ENCODE peak calls at places on chromosomes 5 and 9, in seven cellular contexts. One of them, this sample, is unnamed.

GRCh38 chr9:15837079-15837679 is 284.3 kb downstream of the CCDC171 start:
- DNase-seq in Panc1: no peak
- DNase-seq in lung: no peak
- DNase-seq in Karpas-422: peak; percentile 77
- DNase-seq in coronary artery: no peak
- DNase-seq in transverse colon: no peak
- DNase-seq in HL-60: no peak
- DNase-seq in this sample: no peak

GRCh38 chr9:123049589-123050222 is 16.2 kb downstream of the GPR21 start:
- DNase-seq in transverse colon: peak; percentile 38
- DNase-seq in lung: peak; percentile 35
- DNase-seq in Panc1: no peak
- DNase-seq in coronary artery: no peak
- DNase-seq in HL-60: no peak
- DNase-seq in Karpas-422: no peak
- DNase-seq in this sample: no peak

GRCh38 chr5:96961053-96961452 is 25.2 kb downstream of the LNPEP start:
- DNase-seq in transverse colon: no peak
- DNase-seq in Karpas-422: peak; percentile 72
- DNase-seq in lung: no peak
- DNase-seq in HL-60: no peak
- DNase-seq in coronary artery: no peak
- DNase-seq in Panc1: no peak
- DNase-seq in this sample: no peak

GRCh38 chr5:9188131-9188530 is 357.7 kb downstream of the SEMA5A start:
- DNase-seq in transverse colon: no peak
- DNase-seq in coronary artery: no peak
- DNase-seq in HL-60: no peak
- DNase-seq in lung: no peak
- DNase-seq in Panc1: no peak
- DNase-seq in Karpas-422: no peak
- DNase-seq in this sample: no peak

GRCh38 chr9:135522931-135523330 is 1.7 kb downstream of the LCN1 start:
- DNase-seq in HL-60: no peak
- DNase-seq in Karpas-422: no peak
- DNase-seq in coronary artery: peak; percentile 47
- DNase-seq in transverse colon: no peak
- DNase-seq in lung: no peak
- DNase-seq in Panc1: no peak
- DNase-seq in this sample: no peak

GRCh38 chr5:129204525-129204924 is 110.0 kb downstream of the ISOC1 start:
- DNase-seq in Karpas-422: peak; percentile 33
- DNase-seq in coronary artery: no peak
- DNase-seq in transverse colon: no peak
- DNase-seq in lung: no peak
- DNase-seq in HL-60: no peak
- DNase-seq in Panc1: no peak
- DNase-seq in this sample: no peak

GRCh38 chr9:8284835-8285234 is 485.3 kb upstream of the DMAC1 start:
- DNase-seq in transverse colon: no peak
- DNase-seq in Panc1: no peak
- DNase-seq in Karpas-422: no peak
- DNase-seq in lung: no peak
- DNase-seq in HL-60: no peak
- DNase-seq in coronary artery: no peak
- DNase-seq in this sample: no peak

GRCh38 chr5:1040571-1040970 is 32.0 kb downstream of the NKD2 start:
- DNase-seq in HL-60: no peak
- DNase-seq in Karpas-422: no peak
- DNase-seq in transverse colon: no peak
- DNase-seq in Panc1: no peak
- DNase-seq in coronary artery: no peak
- DNase-seq in lung: no peak
- DNase-seq in this sample: no peak

GRCh38 chr5:42819745-42820144 is 8.1 kb upstream of the SELENOP start:
- DNase-seq in HL-60: no peak
- DNase-seq in transverse colon: no peak
- DNase-seq in coronary artery: no peak
- DNase-seq in Panc1: no peak
- DNase-seq in Karpas-422: no peak
- DNase-seq in lung: no peak
- DNase-seq in this sample: no peak

GRCh38 chr9:132787748-132788159 is 90.3 kb downstream of the AK8 start:
- DNase-seq in transverse colon: no peak
- DNase-seq in lung: no peak
- DNase-seq in Panc1: no peak
- DNase-seq in coronary artery: no peak
- DNase-seq in HL-60: no peak
- DNase-seq in Karpas-422: no peak
- DNase-seq in this sample: no peak

GRCh38 chr5:36878421-36879088 is 2.0 kb downstream of the NIPBL start:
- DNase-seq in transverse colon: no peak
- DNase-seq in Panc1: no peak
- DNase-seq in coronary artery: no peak
- DNase-seq in lung: no peak
- DNase-seq in HL-60: no peak
- DNase-seq in Karpas-422: peak; percentile 42
- DNase-seq in this sample: no peak

GRCh38 chr9:23672121-23672520 is 153.9 kb downstream of the ELAVL2 start:
- DNase-seq in Panc1: no peak
- DNase-seq in HL-60: no peak
- DNase-seq in transverse colon: no peak
- DNase-seq in Karpas-422: no peak
- DNase-seq in coronary artery: no peak
- DNase-seq in lung: no peak
- DNase-seq in this sample: no peak

GRCh38 chr5:57581222-57581621 is 98.6 kb upstream of the ACTBL2 start:
- DNase-seq in HL-60: no peak
- DNase-seq in coronary artery: no peak
- DNase-seq in lung: no peak
- DNase-seq in Panc1: no peak
- DNase-seq in transverse colon: no peak
- DNase-seq in Karpas-422: no peak
- DNase-seq in this sample: no peak

GRCh38 chr9:92709240-92709639 is 39.3 kb upstream of the IPPK start:
- DNase-seq in HL-60: no peak
- DNase-seq in coronary artery: no peak
- DNase-seq in lung: no peak
- DNase-seq in Karpas-422: no peak
- DNase-seq in Panc1: no peak
- DNase-seq in transverse colon: no peak
- DNase-seq in this sample: no peak

DNA sequence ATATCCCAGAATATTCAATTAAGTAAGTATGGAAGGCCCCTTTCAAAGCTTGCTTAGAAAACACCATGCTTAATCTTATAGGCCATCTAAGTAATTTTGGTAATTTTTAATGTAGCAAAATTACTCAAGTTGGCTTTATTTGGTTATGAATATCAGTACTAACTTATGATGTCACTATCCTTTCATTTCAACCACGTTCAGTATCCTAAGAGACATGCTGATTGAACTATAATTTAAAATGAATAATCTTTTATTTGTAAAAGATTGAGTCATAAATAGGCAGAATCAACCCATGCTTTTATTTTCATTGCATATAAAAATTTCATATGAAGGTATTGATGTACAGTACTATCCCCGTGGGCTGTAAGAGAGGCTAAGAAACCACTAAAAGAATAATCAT is 386.9 kb downstream of the RAB3C start:
- DNase-seq in coronary artery: no peak
- DNase-seq in lung: no peak
- DNase-seq in Panc1: no peak
- DNase-seq in transverse colon: no peak
- DNase-seq in Karpas-422: no peak
- DNase-seq in HL-60: no peak
- DNase-seq in this sample: no peak
- H3K27ac ChIP-seq in coronary artery: no peak overlapping the region
- H3K27ac ChIP-seq in lung: no peak overlapping the region
- H3K27ac ChIP-seq in Panc1: no peak overlapping the region
- H3K27ac ChIP-seq in transverse colon: no peak overlapping the region
- H3K27ac ChIP-seq in Karpas-422: no peak overlapping the region
- H3K27ac ChIP-seq in HL-60: no peak overlapping the region
- H3K27ac ChIP-seq in this sample: no peak overlapping the region

GRCh38 chr5:141303756-141304155 is at the start of gene SLC25A2:
- DNase-seq in Panc1: no peak
- DNase-seq in coronary artery: no peak
- DNase-seq in transverse colon: no peak
- DNase-seq in Karpas-422: no peak
- DNase-seq in lung: no peak
- DNase-seq in HL-60: no peak
- DNase-seq in this sample: no peak

GRCh38 chr5:141298376-141298775 is 5.5 kb downstream of the SLC25A2 start:
- DNase-seq in Karpas-422: no peak
- DNase-seq in coronary artery: no peak
- DNase-seq in lung: no peak
- DNase-seq in Panc1: no peak
- DNase-seq in transverse colon: no peak
- DNase-seq in HL-60: no peak
- DNase-seq in this sample: no peak
- H3K27ac ChIP-seq in Karpas-422: no peak overlapping the region
- H3K27ac ChIP-seq in coronary artery: no peak overlapping the region
- H3K27ac ChIP-seq in lung: no peak overlapping the region
- H3K27ac ChIP-seq in Panc1: no peak overlapping the region
- H3K27ac ChIP-seq in transverse colon: no peak overlapping the region
- H3K27ac ChIP-seq in HL-60: no peak overlapping the region
- H3K27ac ChIP-seq in this sample: no peak overlapping the region

GRCh38 chr9:125524522-125524921 is 182.5 kb downstream of the MAPKAP1 start:
- DNase-seq in Panc1: no peak
- DNase-seq in Karpas-422: no peak
- DNase-seq in transverse colon: no peak
- DNase-seq in HL-60: no peak
- DNase-seq in coronary artery: no peak
- DNase-seq in lung: no peak
- DNase-seq in this sample: no peak
- H3K27ac ChIP-seq in Panc1: no peak overlapping the region
- H3K27ac ChIP-seq in Karpas-422: no peak overlapping the region
- H3K27ac ChIP-seq in transverse colon: no peak overlapping the region
- H3K27ac ChIP-seq in HL-60: no peak overlapping the region
- H3K27ac ChIP-seq in coronary artery: no peak overlapping the region
- H3K27ac ChIP-seq in lung: no peak overlapping the region
- H3K27ac ChIP-seq in this sample: no peak overlapping the region

GRCh38 chr9:5626727-5627634 is 1.9 kb upstream of the RIC1 start:
- DNase-seq in HL-60: peak; percentile 73
- DNase-seq in transverse colon: peak; percentile 28
- DNase-seq in Panc1: no peak
- DNase-seq in lung: peak; percentile 48
- DNase-seq in Karpas-422: peak; percentile 94
- DNase-seq in coronary artery: no peak
- DNase-seq in this sample: no peak
- H3K27ac ChIP-seq in HL-60: peak overlapping the region; percentile 95
- H3K27ac ChIP-seq in transverse colon: peak overlapping the region; percentile 99
- H3K27ac ChIP-seq in Panc1: no peak overlapping the region
- H3K27ac ChIP-seq in lung: peak overlapping the region; percentile 92
- H3K27ac ChIP-seq in Karpas-422: peak overlapping the region; percentile 99
- H3K27ac ChIP-seq in coronary artery: peak overlapping the region; percentile 94
- H3K27ac ChIP-seq in this sample: peak overlapping the region; percentile 87

DNA sequence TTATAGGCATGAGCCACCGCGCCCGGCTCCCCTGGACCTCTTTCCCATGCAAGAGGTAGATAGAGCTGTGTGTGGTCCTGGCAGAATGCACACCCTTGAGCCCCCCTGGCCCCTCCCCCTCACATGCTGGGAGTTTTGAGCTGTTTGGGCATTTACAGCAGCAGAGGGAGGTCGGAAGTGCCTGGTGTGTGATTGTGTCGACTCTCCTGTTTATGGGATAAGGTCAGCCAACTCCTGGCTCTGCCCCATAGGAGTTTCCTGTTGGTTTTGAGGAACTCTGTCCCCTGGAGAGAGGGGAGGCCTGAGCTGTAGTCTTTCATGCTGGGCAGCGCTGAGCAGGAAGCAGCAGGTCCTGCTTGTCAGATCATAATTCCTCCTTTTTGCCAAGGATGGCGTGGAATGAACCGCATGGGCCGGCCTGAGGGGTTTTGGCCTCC is 6.0 kb downstream of the LRRC8A start:
- DNase-seq in transverse colon: no peak
- DNase-seq in Panc1: no peak
- DNase-seq in lung: no peak
- DNase-seq in Karpas-422: no peak
- DNase-seq in coronary artery: no peak
- DNase-seq in HL-60: no peak
- DNase-seq in this sample: no peak
- H3K27ac ChIP-seq in transverse colon: peak overlapping the region; percentile 51
- H3K27ac ChIP-seq in Panc1: no peak overlapping the region
- H3K27ac ChIP-seq in lung: peak overlapping the region; percentile 48
- H3K27ac ChIP-seq in Karpas-422: no peak overlapping the region
- H3K27ac ChIP-seq in coronary artery: no peak overlapping the region
- H3K27ac ChIP-seq in HL-60: no peak overlapping the region
- H3K27ac ChIP-seq in this sample: no peak overlapping the region

GRCh38 chr5:55734658-55735057 is 3.2 kb upstream of the DDX4 start:
- DNase-seq in coronary artery: no peak
- DNase-seq in HL-60: no peak
- DNase-seq in lung: no peak
- DNase-seq in Karpas-422: no peak
- DNase-seq in Panc1: no peak
- DNase-seq in transverse colon: no peak
- DNase-seq in this sample: no peak
- H3K27ac ChIP-seq in coronary artery: no peak overlapping the region
- H3K27ac ChIP-seq in HL-60: no peak overlapping the region
- H3K27ac ChIP-seq in lung: no peak overlapping the region
- H3K27ac ChIP-seq in Karpas-422: no peak overlapping the region
- H3K27ac ChIP-seq in Panc1: no peak overlapping the region
- H3K27ac ChIP-seq in transverse colon: no peak overlapping the region
- H3K27ac ChIP-seq in this sample: no peak overlapping the region

DNA sequence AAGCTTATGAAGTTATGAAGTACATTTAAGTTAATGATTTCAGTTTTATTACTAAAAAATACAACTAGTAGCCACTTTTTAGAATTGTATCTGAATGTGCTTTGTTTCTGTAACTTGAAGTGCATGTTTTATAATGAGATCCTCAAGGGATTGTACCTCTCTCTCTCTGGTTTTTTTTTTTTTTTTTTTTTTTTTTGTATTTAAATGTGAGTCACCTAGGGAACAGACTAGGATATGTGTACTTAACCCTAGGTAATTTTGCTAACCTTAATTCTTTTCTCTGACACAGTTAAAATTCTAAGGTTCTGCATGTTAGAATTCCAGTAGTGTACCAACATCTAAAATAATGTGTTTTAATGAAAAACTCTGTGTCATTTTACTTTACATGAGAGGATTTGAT is 59.5 kb downstream of the CDC42SE2 start:
- DNase-seq in Karpas-422: no peak
- DNase-seq in Panc1: no peak
- DNase-seq in lung: no peak
- DNase-seq in coronary artery: no peak
- DNase-seq in transverse colon: no peak
- DNase-seq in HL-60: no peak
- DNase-seq in this sample: no peak
- H3K27ac ChIP-seq in Karpas-422: no peak overlapping the region
- H3K27ac ChIP-seq in Panc1: no peak overlapping the region
- H3K27ac ChIP-seq in lung: no peak overlapping the region
- H3K27ac ChIP-seq in coronary artery: no peak overlapping the region
- H3K27ac ChIP-seq in transverse colon: no peak overlapping the region
- H3K27ac ChIP-seq in HL-60: no peak overlapping the region
- H3K27ac ChIP-seq in this sample: no peak overlapping the region